ENCODE peak calls at places on chromosomes 2 and 18, in six cellular contexts. N, E, U, G, L and Y are unnamed samples.

GRCh38 chr2:157897106-157897971 is 21.2 kb upstream of the ACVR1 start:
- DNase-seq in E (no peak), U (no peak), L (no peak), N (no peak), G (no peak), Y (no peak)

GRCh38 chr2:44944102-44944951 is 2.8 kb downstream of the SIX3 start:
- DNase-seq in L (peak), N (no peak), U (no peak), E (no peak), G (no peak), Y (no peak)

GRCh38 chr2:118094503-118094902 is 6.2 kb downstream of the INSIG2 start:
- DNase-seq in G (no peak), U (no peak), E (no peak), L (no peak), N (no peak), Y (no peak)

GRCh38 chr2:106833248-106833647 is 52.7 kb downstream of the ST6GAL2 start:
- DNase-seq in N (no peak), U (no peak), E (no peak), G (no peak), L (no peak), Y (no peak)

GRCh38 chr18:59517446-59518171 is 158.5 kb upstream of the LMAN1 start:
- DNase-seq in G (no peak), N (peak), U (no peak), L (peak), E (peak), Y (no peak)

GRCh38 chr18:78069784-78070664 is 820.4 kb downstream of the GALR1 start:
- DNase-seq in E (no peak), L (no peak), U (no peak), N (no peak), G (no peak), Y (no peak)

GRCh38 chr2:140085674-140086073 is 1305.5 kb upstream of the NXPH2 start:
- DNase-seq in G (no peak), E (no peak), L (no peak), N (no peak), U (no peak), Y (no peak)

GRCh38 chr2:45962522-45962921 is 311.0 kb downstream of the PRKCE start:
- DNase-seq in E (peak), L (peak), G (no peak), N (no peak), U (no peak), Y (no peak)

GRCh38 chr18:62844850-62845643 is 129.7 kb downstream of the PHLPP1 start:
- DNase-seq in L (no peak), G (no peak), N (no peak), U (no peak), E (no peak), Y (no peak)

GRCh38 chr2:9971105-9971818 is 19.8 kb downstream of the GRHL1 start:
- DNase-seq in N (no peak), U (no peak), G (no peak), L (no peak), E (peak), Y (no peak)

GRCh38 chr2:65818873-65819451 is 386.6 kb upstream of the SPRED2 start:
- DNase-seq in E (no peak), G (peak), N (no peak), L (no peak), U (no peak), Y (no peak)

GRCh38 chr18:46167971-46168370 is 63.8 kb downstream of the HAUS1 start:
- DNase-seq in N (no peak), G (no peak), L (no peak), E (no peak), U (peak), Y (no peak)

GRCh38 chr2:176473177-176473576 is 203.9 kb downstream of the MTX2 start:
- DNase-seq in E (peak), G (no peak), U (no peak), N (no peak), L (no peak), Y (no peak)

GRCh38 chr2:178066890-178067669 is 5.5 kb downstream of the PDE11A start:
- DNase-seq in G (no peak), U (no peak), E (no peak), N (no peak), L (no peak), Y (peak)

GRCh38 chr2:172806426-172807008 is 70.9 kb downstream of the RAPGEF4 start:
- DNase-seq in L (peak), N (peak), U (no peak), E (peak), G (peak), Y (peak)

GRCh38 chr2:165454905-165455304 is 14.6 kb upstream of the CSRNP3 start:
- DNase-seq in N (no peak), E (no peak), L (no peak), G (no peak), U (no peak), Y (no peak)

GRCh38 chr2:97982621-97983020 is 13.1 kb downstream of the TMEM131 start:
- DNase-seq in N (no peak), L (no peak), E (no peak), U (no peak), G (no peak), Y (no peak)

GRCh38 chr2:55771612-55772011 is 78.0 kb upstream of the PNPT1 start:
- DNase-seq in L (peak), E (peak), G (no peak), N (peak), U (no peak), Y (peak)

GRCh38 chr2:133390151-133390550 is 178.1 kb downstream of the NCKAP5 start:
- DNase-seq in L (no peak), U (no peak), N (no peak), G (no peak), E (peak), Y (no peak)

GRCh38 chr18:76672627-76673026 is 149.7 kb upstream of the ZNF236 start:
- DNase-seq in N (no peak), U (no peak), G (no peak), L (no peak), E (peak), Y (no peak)

GRCh38 chr2:50975546-50975945 is 56.4 kb downstream of the NRXN1 start:
- DNase-seq in L (no peak), U (no peak), N (no peak), G (no peak), E (no peak), Y (no peak)

GRCh38 chr2:112601754-112602153 is 17.3 kb downstream of the CHCHD5 start:
- DNase-seq in E (no peak), U (no peak), G (no peak), N (no peak), L (no peak), Y (no peak)

GRCh38 chr2:109407401-109408335 is 206.1 kb downstream of the SEPTIN10 start:
- DNase-seq in U (no peak), G (no peak), L (no peak), E (no peak), N (no peak), Y (no peak)

GRCh38 chr2:151381266-151381665 is 23.9 kb downstream of the TNFAIP6 start:
- DNase-seq in U (no peak), N (no peak), G (no peak), E (peak), L (no peak), Y (no peak)

GRCh38 chr2:36587091-36587490 is 10.9 kb downstream of the FEZ2 start:
- DNase-seq in U (no peak), L (no peak), G (no peak), N (no peak), E (no peak), Y (no peak)

GRCh38 chr2:94874277-94874997 is 3.2 kb downstream of the TEKT4 start:
- DNase-seq in G (peak), U (no peak), E (peak), N (peak), L (peak), Y (peak)

GRCh38 chr2:198054299-198054698 is 249.9 kb downstream of the PLCL1 start:
- DNase-seq in U (no peak), N (peak), L (peak), G (peak), E (peak), Y (peak)

GRCh38 chr2:29561241-29562027 is 360.0 kb downstream of the ALK start:
- DNase-seq in E (no peak), N (no peak), U (no peak), G (no peak), L (no peak), Y (no peak)

GRCh38 chr2:23478087-23478932 is 93.3 kb downstream of the KLHL29 start:
- DNase-seq in L (no peak), E (no peak), N (no peak), G (no peak), U (no peak), Y (no peak)

GRCh38 chr18:49584431-49584830 is 22.6 kb downstream of the LIPG start:
- DNase-seq in L (no peak), G (no peak), N (no peak), E (no peak), U (no peak), Y (no peak)

GRCh38 chr2:108928660-108929377 is 60.2 kb downstream of the EDAR start:
- DNase-seq in L (no peak), N (no peak), E (no peak), U (no peak), G (no peak), Y (no peak)

GRCh38 chr2:240572141-240573031 is 4.1 kb downstream of the RNPEPL1 start:
- DNase-seq in L (no peak), E (no peak), U (no peak), G (no peak), N (no peak), Y (no peak)

GRCh38 chr2:173092844-173093402 is 17.3 kb downstream of the MAP3K20 start:
- DNase-seq in G (no peak), N (no peak), U (no peak), L (no peak), E (no peak), Y (no peak)

GRCh38 chr18:54162431-54162830 is 62.0 kb downstream of the MBD2 start:
- DNase-seq in L (no peak), U (no peak), G (no peak), E (peak), N (no peak), Y (no peak)

GRCh38 chr2:47598476-47598875 is 184.5 kb upstream of the MSH6 start:
- DNase-seq in U (no peak), E (no peak), G (no peak), L (no peak), N (no peak), Y (no peak)

GRCh38 chr2:231780123-231780908 is 766 bp downstream of the PDE6D start:
- DNase-seq in L (peak), E (peak), N (peak), U (no peak), G (peak), Y (no peak)

GRCh38 chr2:161005170-161005569 is 155.1 kb upstream of the TANK start:
- DNase-seq in U (no peak), G (no peak), E (no peak), N (no peak), L (no peak), Y (no peak)

GRCh38 chr2:158103358-158104021 is 1.8 kb downstream of the UPP2 start:
- DNase-seq in E (no peak), N (no peak), L (no peak), U (no peak), G (no peak), Y (no peak)

DNA sequence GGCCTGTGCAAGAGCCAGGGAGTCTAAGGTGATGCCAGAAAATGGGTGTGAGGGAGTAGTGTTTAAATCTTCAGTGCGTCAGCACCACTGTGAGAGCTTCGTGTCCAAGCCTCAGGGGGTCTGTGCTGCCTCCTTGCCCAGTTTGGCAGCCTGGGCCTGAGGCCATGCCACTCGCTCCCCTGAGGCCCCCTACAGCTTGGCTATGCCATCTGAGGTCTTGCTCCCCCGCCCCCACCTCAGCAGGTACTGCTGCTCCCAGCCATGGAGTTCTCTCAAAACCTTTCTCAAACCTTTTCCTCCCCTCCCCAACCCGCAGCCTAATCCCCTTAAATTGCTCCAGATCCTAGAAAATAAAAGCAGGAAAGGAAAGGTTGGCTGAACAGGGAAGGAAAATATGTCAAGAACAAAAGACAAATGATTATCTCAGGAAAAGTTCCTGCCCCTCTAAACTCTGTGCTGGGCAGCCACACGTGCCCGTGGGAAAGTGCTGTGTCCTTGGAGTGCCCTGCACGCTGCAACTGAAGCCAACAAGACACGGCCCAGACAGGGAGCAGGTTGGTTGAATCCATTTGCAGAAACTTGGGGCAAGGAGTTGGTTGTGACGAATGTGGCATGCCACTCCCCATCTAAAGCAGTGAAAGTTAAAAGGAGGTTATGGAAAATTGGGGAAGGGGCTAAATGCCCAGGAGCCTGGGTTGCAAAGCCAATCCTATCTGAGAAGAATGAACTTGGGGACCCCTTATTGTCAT is 61.2 kb downstream of the ATOH8 start:
- DNase-seq in G (no peak), U (no peak), N (no peak), E (no peak), L (no peak), Y (no peak)
- TF ChIP-seq RFX5 in G (no peak), U (no peak), N (no peak), E (no peak), L (no peak), Y (no peak)

GRCh38 chr18:74289137-74289536 is 2.6 kb downstream of the CYB5A start:
- DNase-seq in G (no peak), L (no peak), N (no peak), E (peak), U (no peak), Y (no peak)

GRCh38 chr18:74291771-74292540 is at the start of gene CYB5A:
- DNase-seq in U (peak), E (peak), N (peak), L (peak), G (peak), Y (peak)

GRCh38 chr18:74289946-74290478 is 1.8 kb downstream of the CYB5A start:
- DNase-seq in E (no peak), L (no peak), N (no peak), G (no peak), U (no peak), Y (no peak)

GRCh38 chr18:74292541-74292858 is 737 bp upstream of the CYB5A start:
- DNase-seq in L (no peak), U (no peak), G (no peak), E (no peak), N (no peak), Y (no peak)

GRCh38 chr18:74290831-74291770 is 662 bp downstream of the CYB5A start:
- DNase-seq in N (peak), L (peak), U (no peak), G (no peak), E (no peak), Y (no peak)
- TF ChIP-seq RFX5 in N (no peak), L (no peak), U (no peak), G (no peak), E (no peak), Y (no peak)

GRCh38 chr18:36993068-36993467 is 164.1 kb downstream of the KIAA1328 start:
- DNase-seq in U (no peak), G (no peak), N (no peak), L (no peak), E (peak), Y (no peak)
- TF ChIP-seq RFX5 in U (no peak), G (no peak), N (no peak), L (no peak), E (no peak), Y (no peak)

DNA sequence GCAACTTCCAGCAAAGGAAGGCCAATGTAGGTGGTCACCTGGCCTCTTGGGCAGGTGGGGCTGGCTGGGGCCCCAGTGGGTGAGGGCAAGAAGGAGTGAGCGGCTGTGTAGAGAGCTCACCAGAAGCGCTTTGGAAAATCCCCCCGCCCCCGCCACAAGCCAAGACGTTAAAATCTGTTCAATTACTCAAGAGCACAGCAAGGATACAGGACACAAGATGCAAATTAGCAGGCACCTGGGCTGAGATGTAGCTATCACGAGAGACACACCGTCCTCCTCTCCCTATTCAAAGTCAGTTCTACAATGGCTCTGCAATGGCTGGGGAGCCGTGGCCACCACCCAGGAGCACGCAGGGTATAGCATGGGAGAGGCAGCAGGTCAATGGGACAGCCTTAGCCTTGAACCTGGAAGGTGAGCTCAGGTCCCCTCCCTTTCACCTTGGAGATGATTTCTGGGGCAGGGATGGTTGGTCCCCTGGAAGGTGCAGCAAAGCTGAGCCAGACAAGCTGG is 38.5 kb upstream of the GPR17 start:
- DNase-seq in L (no peak), G (no peak), U (no peak), N (no peak), E (no peak), Y (no peak)
- TF ChIP-seq RFX5 in L (no peak), G (no peak), U (no peak), N (no peak), E (no peak), Y (no peak)